ENCODE peak calls at places on chromosome 4, in nine cellular contexts. G, J, I, C, X, W, H, Z and A are unnamed samples.

GRCh38 chr4:99102634-99103033 is 14.0 kb upstream of the ADH5 start:
- DNase-seq in Z (no peak), H (no peak), W (no peak), C (no peak), G (no peak), I (no peak), J (no peak), X (no peak), A (no peak)

GRCh38 chr4:24885342-24885741 is 27.5 kb downstream of the CCDC149 start:
- DNase-seq in X (no peak), H (no peak), G (no peak), W (peak), Z (no peak), C (no peak), I (no peak), J (peak), A (no peak)

GRCh38 chr4:53541577-53542206 is 49.6 kb downstream of the LNX1 start:
- DNase-seq in W (peak), J (peak), Z (no peak), I (no peak), H (no peak), X (no peak), C (no peak), G (peak), A (no peak)

GRCh38 chr4:165326831-165327210 is 648 bp upstream of the MSMO1 start:
- DNase-seq in Z (no peak), H (peak), G (peak), W (peak), X (no peak), J (peak), I (no peak), C (peak), A (no peak)

GRCh38 chr4:99180367-99181169 is 36.5 kb upstream of the ADH4 start:
- DNase-seq in H (no peak), I (no peak), C (no peak), X (no peak), J (peak), Z (no peak), G (peak), W (peak), A (no peak)

GRCh38 chr4:156493858-156494257 is 477.7 kb downstream of the PDGFC start:
- DNase-seq in I (no peak), X (no peak), H (no peak), G (peak), Z (no peak), W (no peak), J (no peak), C (no peak), A (no peak)

GRCh38 chr4:54215379-54216072 is 13.6 kb upstream of the PDGFRA start:
- DNase-seq in C (no peak), W (peak), G (peak), J (no peak), X (no peak), Z (no peak), H (no peak), I (no peak), A (no peak)

GRCh38 chr4:117447925-117448324 is 362.5 kb upstream of the TRAM1L1 start:
- DNase-seq in J (no peak), X (no peak), I (peak), G (no peak), Z (no peak), H (peak), C (no peak), W (no peak), A (no peak)

GRCh38 chr4:140980426-140981200 is 152.7 kb downstream of the RNF150 start:
- DNase-seq in I (no peak), Z (no peak), W (no peak), G (no peak), X (no peak), H (no peak), C (no peak), J (no peak), A (no peak)

GRCh38 chr4:180057198-180057821 is 2185.9 kb upstream of the TENM3 start:
- DNase-seq in X (no peak), I (no peak), C (peak), W (no peak), J (no peak), Z (no peak), H (no peak), G (no peak), A (no peak)

GRCh38 chr4:15459706-15460105 is 10.0 kb upstream of the CC2D2A start:
- DNase-seq in I (no peak), W (no peak), J (no peak), C (no peak), X (no peak), Z (no peak), H (no peak), G (peak), A (no peak)

GRCh38 chr4:35772291-35772690 is 472.0 kb downstream of the ARAP2 start:
- DNase-seq in Z (no peak), C (no peak), W (peak), I (no peak), X (no peak), H (no peak), G (no peak), J (no peak), A (no peak)

GRCh38 chr4:184471872-184472539 is 2.3 kb downstream of the IRF2 start:
- DNase-seq in Z (no peak), X (no peak), J (peak), G (peak), H (no peak), C (peak), I (no peak), W (peak), A (no peak)

GRCh38 chr4:22071749-22072148 is 123.2 kb upstream of the KCNIP4 start:
- DNase-seq in C (no peak), X (no peak), Z (no peak), I (no peak), W (peak), G (no peak), H (no peak), J (no peak), A (no peak)

GRCh38 chr4:39698424-39699009 is 581 bp downstream of the UBE2K start:
- DNase-seq in I (peak), Z (peak), H (peak), X (peak), W (peak), J (peak), G (no peak), C (peak), A (peak)

GRCh38 chr4:76767983-76768382 is 130.0 kb downstream of the SOWAHB start:
- DNase-seq in J (no peak), G (peak), W (no peak), X (no peak), H (peak), C (no peak), Z (no peak), I (no peak), A (no peak)

GRCh38 chr4:1172971-1173757 is 781 bp upstream of the SPON2 start:
- DNase-seq in W (peak), Z (no peak), X (no peak), C (peak), J (peak), I (peak), G (peak), H (peak), A (peak)

GRCh38 chr4:41072021-41072777 is 142.1 kb downstream of the APBB2 start:
- DNase-seq in I (peak), H (no peak), C (peak), Z (no peak), G (no peak), X (no peak), W (no peak), J (no peak), A (no peak)

GRCh38 chr4:14196141-14196540 is 568.6 kb upstream of the BOD1L1 start:
- DNase-seq in Z (peak), G (peak), H (no peak), X (no peak), J (peak), W (peak), C (peak), I (no peak), A (no peak)

GRCh38 chr4:6768539-6768905 is 14.0 kb upstream of the KIAA0232 start:
- DNase-seq in G (peak), C (no peak), X (no peak), W (peak), H (no peak), I (no peak), J (peak), Z (no peak), A (no peak)